ENCODE peak calls at places on chromosomes 12 and 14, in five cellular contexts. One of them, this sample, is unnamed.

GRCh38 chr14:63875311-63875710 is 22.5 kb downstream of the SYNE2 start:
- DNase-seq in retina: no peak
- DNase-seq in AG04450: no peak
- DNase-seq in iPS-NIHi11: no peak
- DNase-seq in esophagus squamous epithelium: no peak
- DNase-seq in this sample: no peak

GRCh38 chr14:49550284-49551184 is 35.6 kb downstream of the RPS29 start:
- DNase-seq in AG04450: no peak
- DNase-seq in iPS-NIHi11: peak
- DNase-seq in retina: no peak
- DNase-seq in esophagus squamous epithelium: no peak
- DNase-seq in this sample: no peak

GRCh38 chr12:91383106-91383505 is 200.5 kb upstream of the DCN start:
- DNase-seq in iPS-NIHi11: no peak
- DNase-seq in AG04450: no peak
- DNase-seq in retina: no peak
- DNase-seq in esophagus squamous epithelium: no peak
- DNase-seq in this sample: no peak

GRCh38 chr12:123713398-123714301 is 1.5 kb downstream of the ATP6V0A2 start:
- DNase-seq in AG04450: no peak
- DNase-seq in iPS-NIHi11: no peak
- DNase-seq in esophagus squamous epithelium: no peak
- DNase-seq in retina: no peak
- DNase-seq in this sample: no peak

GRCh38 chr12:24724765-24725307 is 224.1 kb downstream of the BCAT1 start:
- DNase-seq in AG04450: no peak
- DNase-seq in retina: no peak
- DNase-seq in iPS-NIHi11: no peak
- DNase-seq in esophagus squamous epithelium: no peak
- DNase-seq in this sample: no peak

GRCh38 chr12:68400231-68400829 is 68.2 kb upstream of the MDM1 start:
- DNase-seq in retina: no peak
- DNase-seq in AG04450: no peak
- DNase-seq in esophagus squamous epithelium: no peak
- DNase-seq in iPS-NIHi11: no peak
- DNase-seq in this sample: no peak

GRCh38 chr12:64061868-64062375 is 160.2 kb downstream of the KICS2 start:
- DNase-seq in iPS-NIHi11: no peak
- DNase-seq in esophagus squamous epithelium: no peak
- DNase-seq in AG04450: no peak
- DNase-seq in retina: no peak
- DNase-seq in this sample: no peak

GRCh38 chr12:122190842-122191668 is 8.1 kb downstream of the LRRC43 start:
- DNase-seq in iPS-NIHi11: peak
- DNase-seq in retina: peak
- DNase-seq in esophagus squamous epithelium: no peak
- DNase-seq in AG04450: peak
- DNase-seq in this sample: no peak

GRCh38 chr14:95327558-95328374 is 8.1 kb upstream of the CLMN start:
- DNase-seq in AG04450: no peak
- DNase-seq in esophagus squamous epithelium: peak
- DNase-seq in retina: no peak
- DNase-seq in iPS-NIHi11: no peak
- DNase-seq in this sample: no peak

GRCh38 chr14:51614707-51615106 is 37.0 kb upstream of the FRMD6 start:
- DNase-seq in retina: no peak
- DNase-seq in esophagus squamous epithelium: no peak
- DNase-seq in AG04450: no peak
- DNase-seq in iPS-NIHi11: no peak
- DNase-seq in this sample: peak

GRCh38 chr14:99043258-99043615 is 228.8 kb downstream of the BCL11B start:
- DNase-seq in retina: no peak
- DNase-seq in esophagus squamous epithelium: no peak
- DNase-seq in iPS-NIHi11: no peak
- DNase-seq in AG04450: no peak
- DNase-seq in this sample: no peak

GRCh38 chr14:65769151-65769550 is 356.6 kb downstream of the FUT8 start:
- DNase-seq in esophagus squamous epithelium: no peak
- DNase-seq in AG04450: no peak
- DNase-seq in retina: no peak
- DNase-seq in iPS-NIHi11: no peak
- DNase-seq in this sample: no peak

GRCh38 chr12:67915335-67915851 is 73.9 kb upstream of the IFNG-AS1 start:
- DNase-seq in iPS-NIHi11: no peak
- DNase-seq in retina: no peak
- DNase-seq in esophagus squamous epithelium: no peak
- DNase-seq in AG04450: no peak
- DNase-seq in this sample: no peak

GRCh38 chr12:52389313-52390207 is 4.1 kb upstream of the KRT84 start:
- DNase-seq in AG04450: no peak
- DNase-seq in iPS-NIHi11: no peak
- DNase-seq in esophagus squamous epithelium: no peak
- DNase-seq in retina: peak
- DNase-seq in this sample: no peak

GRCh38 chr14:52808101-52808500 is 16.7 kb upstream of the GNPNAT1 start:
- DNase-seq in retina: no peak
- DNase-seq in esophagus squamous epithelium: no peak
- DNase-seq in iPS-NIHi11: no peak
- DNase-seq in AG04450: no peak
- DNase-seq in this sample: no peak

GRCh38 chr14:90428676-90429075 is 31.8 kb downstream of the CALM1 start:
- DNase-seq in iPS-NIHi11: no peak
- DNase-seq in retina: no peak
- DNase-seq in AG04450: no peak
- DNase-seq in esophagus squamous epithelium: no peak
- DNase-seq in this sample: no peak

GRCh38 chr12:5511644-5512584 is 80.0 kb downstream of the NTF3 start:
- DNase-seq in esophagus squamous epithelium: no peak
- DNase-seq in iPS-NIHi11: peak
- DNase-seq in AG04450: peak
- DNase-seq in retina: no peak
- DNase-seq in this sample: peak

GRCh38 chr12:116609715-116610114 is 50.5 kb downstream of the MAP1LC3B2 start:
- DNase-seq in esophagus squamous epithelium: no peak
- DNase-seq in iPS-NIHi11: peak
- DNase-seq in retina: no peak
- DNase-seq in AG04450: no peak
- DNase-seq in this sample: no peak

GRCh38 chr12:10607885-10608458 is 5.4 kb downstream of the MAGOHB start:
- DNase-seq in esophagus squamous epithelium: no peak
- DNase-seq in iPS-NIHi11: no peak
- DNase-seq in retina: no peak
- DNase-seq in AG04450: no peak
- DNase-seq in this sample: no peak

GRCh38 chr14:92973798-92974372 is 50.9 kb downstream of the CHGA start:
- DNase-seq in retina: no peak
- DNase-seq in iPS-NIHi11: no peak
- DNase-seq in AG04450: no peak
- DNase-seq in esophagus squamous epithelium: no peak
- DNase-seq in this sample: peak

GRCh38 chr12:6840428-6841138 is at the start of gene GNB3:
- DNase-seq in iPS-NIHi11: no peak
- DNase-seq in retina: peak
- DNase-seq in esophagus squamous epithelium: no peak
- DNase-seq in AG04450: no peak
- DNase-seq in this sample: no peak

GRCh38 chr12:60535363-60535762 is 939.5 kb downstream of the SLC16A7 start:
- DNase-seq in AG04450: no peak
- DNase-seq in iPS-NIHi11: no peak
- DNase-seq in retina: peak
- DNase-seq in esophagus squamous epithelium: no peak
- DNase-seq in this sample: no peak

GRCh38 chr14:37721976-37722659 is 126.7 kb downstream of the TTC6 start:
- DNase-seq in esophagus squamous epithelium: no peak
- DNase-seq in AG04450: no peak
- DNase-seq in iPS-NIHi11: no peak
- DNase-seq in retina: no peak
- DNase-seq in this sample: no peak

GRCh38 chr12:26938660-26939185 is 453 bp downstream of the FGFR1OP2 start:
- DNase-seq in iPS-NIHi11: no peak
- DNase-seq in retina: no peak
- DNase-seq in AG04450: no peak
- DNase-seq in esophagus squamous epithelium: no peak
- DNase-seq in this sample: no peak

GRCh38 chr12:69105101-69105613 is 134.2 kb upstream of the CPSF6 start:
- DNase-seq in AG04450: no peak
- DNase-seq in retina: no peak
- DNase-seq in iPS-NIHi11: peak
- DNase-seq in esophagus squamous epithelium: no peak
- DNase-seq in this sample: no peak